ENCODE peak calls at places on chromosomes 12 and 14, in six cellular contexts. One of them, this sample, is unnamed.

GRCh38 chr12:58458093-58458492 is 462.2 kb downstream of the LRIG3 start:
- DNase-seq in PC-9: no peak
- DNase-seq in progenitor cell of endocrine pancreas: no peak
- DNase-seq in transverse colon: no peak
- DNase-seq in esophagus muscularis mucosa: no peak
- DNase-seq in endothelial cell: no peak
- DNase-seq in this sample: peak

GRCh38 chr14:101480022-101480746 is 81.1 kb upstream of the DIO3 start:
- DNase-seq in PC-9: peak
- DNase-seq in progenitor cell of endocrine pancreas: no peak
- DNase-seq in transverse colon: no peak
- DNase-seq in esophagus muscularis mucosa: no peak
- DNase-seq in endothelial cell: no peak
- DNase-seq in this sample: no peak

GRCh38 chr14:32571995-32572866 is 243.1 kb downstream of the AKAP6 start:
- DNase-seq in PC-9: no peak
- DNase-seq in progenitor cell of endocrine pancreas: no peak
- DNase-seq in transverse colon: peak
- DNase-seq in esophagus muscularis mucosa: no peak
- DNase-seq in endothelial cell: no peak
- DNase-seq in this sample: no peak

GRCh38 chr12:66594688-66595087 is 84.2 kb downstream of the GRIP1 start:
- DNase-seq in PC-9: no peak
- DNase-seq in progenitor cell of endocrine pancreas: no peak
- DNase-seq in transverse colon: no peak
- DNase-seq in esophagus muscularis mucosa: no peak
- DNase-seq in endothelial cell: no peak
- DNase-seq in this sample: no peak

GRCh38 chr14:71061458-71061857 is 154.2 kb downstream of the PCNX1 start:
- DNase-seq in PC-9: no peak
- DNase-seq in progenitor cell of endocrine pancreas: no peak
- DNase-seq in transverse colon: no peak
- DNase-seq in esophagus muscularis mucosa: no peak
- DNase-seq in endothelial cell: no peak
- DNase-seq in this sample: peak

GRCh38 chr12:89453579-89453978 is 71.0 kb downstream of the GALNT4 start:
- DNase-seq in PC-9: peak
- DNase-seq in progenitor cell of endocrine pancreas: no peak
- DNase-seq in transverse colon: no peak
- DNase-seq in esophagus muscularis mucosa: no peak
- DNase-seq in endothelial cell: no peak
- DNase-seq in this sample: peak

GRCh38 chr14:81221579-81222102 is 882 bp upstream of the GTF2A1 start:
- DNase-seq in PC-9: no peak
- DNase-seq in progenitor cell of endocrine pancreas: no peak
- DNase-seq in transverse colon: no peak
- DNase-seq in esophagus muscularis mucosa: no peak
- DNase-seq in endothelial cell: peak
- DNase-seq in this sample: no peak

GRCh38 chr14:95222870-95223398 is 65.6 kb upstream of the DICER1 start:
- DNase-seq in PC-9: no peak
- DNase-seq in progenitor cell of endocrine pancreas: no peak
- DNase-seq in transverse colon: no peak
- DNase-seq in esophagus muscularis mucosa: no peak
- DNase-seq in endothelial cell: no peak
- DNase-seq in this sample: no peak

GRCh38 chr12:93279849-93280412 is 97.8 kb upstream of the NUDT4 start:
- DNase-seq in PC-9: peak
- DNase-seq in progenitor cell of endocrine pancreas: no peak
- DNase-seq in transverse colon: no peak
- DNase-seq in esophagus muscularis mucosa: no peak
- DNase-seq in endothelial cell: peak
- DNase-seq in this sample: no peak

GRCh38 chr12:73678335-73678734 is 859.3 kb upstream of the ATXN7L3B start:
- DNase-seq in PC-9: peak
- DNase-seq in progenitor cell of endocrine pancreas: no peak
- DNase-seq in transverse colon: no peak
- DNase-seq in esophagus muscularis mucosa: no peak
- DNase-seq in endothelial cell: no peak
- DNase-seq in this sample: no peak

GRCh38 chr12:118371354-118372282 is 1.1 kb downstream of the TAOK3 start:
- DNase-seq in PC-9: no peak
- DNase-seq in progenitor cell of endocrine pancreas: peak
- DNase-seq in transverse colon: peak
- DNase-seq in esophagus muscularis mucosa: no peak
- DNase-seq in endothelial cell: peak
- DNase-seq in this sample: no peak

GRCh38 chr14:92930737-92931602 is 8.0 kb downstream of the CHGA start:
- DNase-seq in PC-9: no peak
- DNase-seq in progenitor cell of endocrine pancreas: no peak
- DNase-seq in transverse colon: no peak
- DNase-seq in esophagus muscularis mucosa: no peak
- DNase-seq in endothelial cell: no peak
- DNase-seq in this sample: no peak

GRCh38 chr12:103933237-103933636 is 3.0 kb downstream of the HSP90B1 start:
- DNase-seq in PC-9: no peak
- DNase-seq in progenitor cell of endocrine pancreas: no peak
- DNase-seq in transverse colon: no peak
- DNase-seq in esophagus muscularis mucosa: no peak
- DNase-seq in endothelial cell: no peak
- DNase-seq in this sample: no peak

GRCh38 chr12:92458996-92459395 is 243.8 kb upstream of the PLEKHG7 start:
- DNase-seq in PC-9: no peak
- DNase-seq in progenitor cell of endocrine pancreas: no peak
- DNase-seq in transverse colon: no peak
- DNase-seq in esophagus muscularis mucosa: no peak
- DNase-seq in endothelial cell: no peak
- DNase-seq in this sample: no peak

GRCh38 chr12:14777271-14777670 is 26.0 kb downstream of the WBP11 start:
- DNase-seq in PC-9: peak
- DNase-seq in progenitor cell of endocrine pancreas: no peak
- DNase-seq in transverse colon: peak
- DNase-seq in esophagus muscularis mucosa: no peak
- DNase-seq in endothelial cell: no peak
- DNase-seq in this sample: peak

GRCh38 chr12:5200276-5201087 is 156.8 kb downstream of the KCNA5 start:
- DNase-seq in PC-9: no peak
- DNase-seq in progenitor cell of endocrine pancreas: peak
- DNase-seq in transverse colon: peak
- DNase-seq in esophagus muscularis mucosa: no peak
- DNase-seq in endothelial cell: peak
- DNase-seq in this sample: peak

GRCh38 chr14:68695326-68695768 is 97.5 kb downstream of the ZFP36L1 start:
- DNase-seq in PC-9: peak
- DNase-seq in progenitor cell of endocrine pancreas: no peak
- DNase-seq in transverse colon: no peak
- DNase-seq in esophagus muscularis mucosa: no peak
- DNase-seq in endothelial cell: no peak
- DNase-seq in this sample: peak

GRCh38 chr12:31008241-31008711 is 65.4 kb upstream of the DDX11 start:
- DNase-seq in PC-9: peak
- DNase-seq in progenitor cell of endocrine pancreas: no peak
- DNase-seq in transverse colon: no peak
- DNase-seq in esophagus muscularis mucosa: no peak
- DNase-seq in endothelial cell: no peak
- DNase-seq in this sample: no peak

GRCh38 chr12:57112492-57113294 is 1.5 kb upstream of the STAT6 start:
- DNase-seq in PC-9: no peak
- DNase-seq in progenitor cell of endocrine pancreas: no peak
- DNase-seq in transverse colon: no peak
- DNase-seq in esophagus muscularis mucosa: no peak
- DNase-seq in endothelial cell: no peak
- DNase-seq in this sample: no peak
- TF ChIP-seq CTCF in PC-9: peak
- TF ChIP-seq CTCF in progenitor cell of endocrine pancreas: peak
- TF ChIP-seq CTCF in transverse colon: no peak
- TF ChIP-seq CTCF in esophagus muscularis mucosa: peak
- TF ChIP-seq CTCF in endothelial cell: peak
- TF ChIP-seq CTCF in this sample: peak

GRCh38 chr14:59020382-59020781 is 168.1 kb upstream of the DAAM1 start:
- DNase-seq in PC-9: no peak
- DNase-seq in progenitor cell of endocrine pancreas: no peak
- DNase-seq in transverse colon: no peak
- DNase-seq in esophagus muscularis mucosa: no peak
- DNase-seq in endothelial cell: peak
- DNase-seq in this sample: peak
- TF ChIP-seq CTCF in PC-9: peak
- TF ChIP-seq CTCF in progenitor cell of endocrine pancreas: peak
- TF ChIP-seq CTCF in transverse colon: peak
- TF ChIP-seq CTCF in esophagus muscularis mucosa: no peak
- TF ChIP-seq CTCF in endothelial cell: peak
- TF ChIP-seq CTCF in this sample: peak

DNA sequence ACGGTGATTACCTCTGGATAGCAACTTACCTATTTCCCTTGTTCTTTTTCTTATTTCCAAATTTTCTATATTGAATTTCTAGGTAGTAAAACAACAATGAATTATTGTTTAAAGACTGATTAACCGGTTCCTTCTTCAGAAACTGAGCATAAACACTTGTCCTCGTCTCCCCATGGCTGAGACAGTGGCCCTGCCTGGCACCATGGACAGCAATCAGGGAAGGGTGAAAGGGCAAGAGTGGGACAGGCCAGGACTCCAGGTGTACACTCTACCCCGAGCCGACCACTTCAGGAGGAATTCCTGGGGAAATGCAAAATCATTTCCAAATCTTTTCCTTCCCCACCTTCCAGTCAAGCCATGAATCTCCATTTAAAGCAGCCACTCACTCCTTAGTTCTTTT is 48.8 kb upstream of the LTBP2 start:
- DNase-seq in PC-9: no peak
- DNase-seq in progenitor cell of endocrine pancreas: no peak
- DNase-seq in transverse colon: no peak
- DNase-seq in esophagus muscularis mucosa: no peak
- DNase-seq in endothelial cell: no peak
- DNase-seq in this sample: no peak
- TF ChIP-seq CTCF in PC-9: no peak
- TF ChIP-seq CTCF in progenitor cell of endocrine pancreas: no peak
- TF ChIP-seq CTCF in transverse colon: no peak
- TF ChIP-seq CTCF in esophagus muscularis mucosa: no peak
- TF ChIP-seq CTCF in endothelial cell: no peak
- TF ChIP-seq CTCF in this sample: no peak

GRCh38 chr14:103081951-103082350 is 2.1 kb upstream of the LBHD2 start:
- DNase-seq in PC-9: no peak
- DNase-seq in progenitor cell of endocrine pancreas: no peak
- DNase-seq in transverse colon: no peak
- DNase-seq in esophagus muscularis mucosa: no peak
- DNase-seq in endothelial cell: no peak
- DNase-seq in this sample: no peak

GRCh38 chr14:103084021-103084919 is at the start of gene LBHD2:
- DNase-seq in PC-9: no peak
- DNase-seq in progenitor cell of endocrine pancreas: no peak
- DNase-seq in transverse colon: no peak
- DNase-seq in esophagus muscularis mucosa: no peak
- DNase-seq in endothelial cell: peak
- DNase-seq in this sample: no peak

GRCh38 chr14:103087343-103087835 is 3.4 kb downstream of the LBHD2 start:
- DNase-seq in PC-9: no peak
- DNase-seq in progenitor cell of endocrine pancreas: no peak
- DNase-seq in transverse colon: no peak
- DNase-seq in esophagus muscularis mucosa: no peak
- DNase-seq in endothelial cell: no peak
- DNase-seq in this sample: no peak

GRCh38 chr14:103086771-103087342 is 2.8 kb downstream of the LBHD2 start:
- DNase-seq in PC-9: no peak
- DNase-seq in progenitor cell of endocrine pancreas: no peak
- DNase-seq in transverse colon: no peak
- DNase-seq in esophagus muscularis mucosa: no peak
- DNase-seq in endothelial cell: no peak
- DNase-seq in this sample: no peak

GRCh38 chr14:103085106-103086091 is 1.4 kb downstream of the LBHD2 start:
- DNase-seq in PC-9: no peak
- DNase-seq in progenitor cell of endocrine pancreas: no peak
- DNase-seq in transverse colon: no peak
- DNase-seq in esophagus muscularis mucosa: no peak
- DNase-seq in endothelial cell: peak
- DNase-seq in this sample: no peak
- TF ChIP-seq CTCF in PC-9: peak
- TF ChIP-seq CTCF in progenitor cell of endocrine pancreas: peak
- TF ChIP-seq CTCF in transverse colon: no peak
- TF ChIP-seq CTCF in esophagus muscularis mucosa: no peak
- TF ChIP-seq CTCF in endothelial cell: peak
- TF ChIP-seq CTCF in this sample: no peak

DNA sequence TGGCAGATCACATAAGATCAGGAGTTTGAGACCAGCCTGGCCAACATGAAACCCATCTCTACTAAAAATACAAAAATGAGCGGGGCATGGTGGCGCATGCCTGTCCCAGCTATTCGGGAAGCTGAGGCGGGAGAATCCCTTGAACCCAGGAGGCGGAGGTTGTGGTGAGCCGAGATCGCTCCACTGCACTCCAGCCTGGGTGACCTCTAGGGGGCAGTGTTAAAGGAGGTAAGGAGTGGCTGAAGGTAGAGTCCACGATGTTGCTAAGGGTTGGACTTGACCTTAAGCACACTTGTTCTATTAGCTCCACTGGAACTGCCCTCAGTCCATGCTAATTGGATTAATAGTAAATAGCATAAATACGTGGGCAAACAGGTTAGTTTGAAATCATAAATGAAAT is 62.4 kb upstream of the PSMC1 start:
- DNase-seq in PC-9: no peak
- DNase-seq in progenitor cell of endocrine pancreas: no peak
- DNase-seq in transverse colon: no peak
- DNase-seq in esophagus muscularis mucosa: no peak
- DNase-seq in endothelial cell: peak
- DNase-seq in this sample: no peak
- TF ChIP-seq CTCF in PC-9: peak
- TF ChIP-seq CTCF in progenitor cell of endocrine pancreas: peak
- TF ChIP-seq CTCF in transverse colon: no peak
- TF ChIP-seq CTCF in esophagus muscularis mucosa: no peak
- TF ChIP-seq CTCF in endothelial cell: no peak
- TF ChIP-seq CTCF in this sample: peak

GRCh38 chr12:108607981-108608600 is 10.2 kb upstream of the TMEM119 start:
- DNase-seq in PC-9: no peak
- DNase-seq in progenitor cell of endocrine pancreas: no peak
- DNase-seq in transverse colon: no peak
- DNase-seq in esophagus muscularis mucosa: no peak
- DNase-seq in endothelial cell: no peak
- DNase-seq in this sample: no peak
- TF ChIP-seq CTCF in PC-9: no peak
- TF ChIP-seq CTCF in progenitor cell of endocrine pancreas: no peak
- TF ChIP-seq CTCF in transverse colon: no peak
- TF ChIP-seq CTCF in esophagus muscularis mucosa: no peak
- TF ChIP-seq CTCF in endothelial cell: no peak
- TF ChIP-seq CTCF in this sample: no peak

DNA sequence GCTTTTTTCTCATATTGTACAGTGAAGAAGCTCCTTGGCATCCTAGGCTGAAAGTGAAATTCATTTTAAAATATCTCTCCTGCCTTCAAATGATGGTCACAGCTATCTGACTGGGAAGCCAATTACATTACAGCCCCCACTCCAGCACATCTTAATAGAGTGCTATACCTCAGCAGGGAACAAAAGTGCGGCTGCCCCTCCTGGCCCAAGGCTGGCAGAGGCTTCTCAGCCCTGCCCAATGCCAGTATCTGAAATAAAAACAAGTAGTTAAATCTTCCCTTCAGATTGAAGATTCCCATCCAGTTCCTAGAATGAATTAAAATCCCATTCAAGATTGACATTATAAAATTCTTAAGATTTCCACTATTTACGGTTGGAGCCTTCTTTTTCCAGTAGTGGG is 54.9 kb upstream of the GNG2 start:
- DNase-seq in PC-9: no peak
- DNase-seq in progenitor cell of endocrine pancreas: no peak
- DNase-seq in transverse colon: no peak
- DNase-seq in esophagus muscularis mucosa: no peak
- DNase-seq in endothelial cell: no peak
- DNase-seq in this sample: no peak
- TF ChIP-seq CTCF in PC-9: no peak
- TF ChIP-seq CTCF in progenitor cell of endocrine pancreas: no peak
- TF ChIP-seq CTCF in transverse colon: no peak
- TF ChIP-seq CTCF in esophagus muscularis mucosa: no peak
- TF ChIP-seq CTCF in endothelial cell: no peak
- TF ChIP-seq CTCF in this sample: peak